ENCODE peak calls at places on chromosome 14, in six cellular contexts. T is fibroblast of lung; M is naive thymus-derived CD4-positive, alpha-beta T cell; D is GM23248; S is uterus; U is left lung. B is an unnamed sample.

GRCh38 chr14:22556021-22556989 is 32.7 kb downstream of the DAD1 start:
- DNase-seq in T (peak; percentile 65), M (peak; percentile 99), D (peak; percentile 61), S (peak; percentile 49), U (peak; percentile 78), B (no peak)

GRCh38 chr14:72947366-72948160 is 21.3 kb downstream of the DCAF4 start:
- DNase-seq in T (no peak), M (no peak), D (peak; percentile 25), S (no peak), U (no peak), B (no peak)

GRCh38 chr14:54797986-54798385 is 104.6 kb downstream of the GCH1 start:
- DNase-seq in T (no peak), M (no peak), D (no peak), S (no peak), U (no peak), B (no peak)

GRCh38 chr14:50784683-50785505 is 46.1 kb downstream of the NIN start:
- DNase-seq in T (no peak), M (no peak), D (no peak), S (no peak), U (no peak), B (no peak)

GRCh38 chr14:100398044-100398443 is 74.9 kb downstream of the SLC25A47 start:
- DNase-seq in T (no peak), M (no peak), D (no peak), S (no peak), U (no peak), B (no peak)

GRCh38 chr14:34275038-34275437 is 187.0 kb downstream of the SPTSSA start:
- DNase-seq in T (peak; percentile 25), M (no peak), D (peak; percentile 32), S (no peak), U (no peak), B (peak; percentile 24)

GRCh38 chr14:32657081-32657480 is 281.6 kb upstream of the NPAS3 start:
- DNase-seq in T (peak; percentile 92), M (no peak), D (peak; percentile 37), S (no peak), U (peak; percentile 63), B (no peak)

GRCh38 chr14:41899416-41899815 is 292.7 kb downstream of the LRFN5 start:
- DNase-seq in T (peak; percentile 75), M (no peak), D (peak; percentile 31), S (no peak), U (no peak), B (peak; percentile 25)

GRCh38 chr14:55127491-55127951 is 1.5 kb upstream of the LGALS3 start:
- DNase-seq in T (no peak), M (no peak), D (peak; percentile 84), S (no peak), U (no peak), B (no peak)

GRCh38 chr14:72613196-72613974 is 280.5 kb downstream of the DPF3 start:
- DNase-seq in T (peak; percentile 47), M (no peak), D (peak; percentile 22), S (peak; percentile 25), U (peak; percentile 45), B (peak; percentile 33)

GRCh38 chr14:67766035-67766680 is 50.2 kb downstream of the ZFYVE26 start:
- DNase-seq in T (no peak), M (no peak), D (no peak), S (no peak), U (peak; percentile 38), B (no peak)

GRCh38 chr14:55332654-55333570 is 61.7 kb downstream of the FBXO34 start:
- DNase-seq in T (no peak), M (no peak), D (no peak), S (no peak), U (no peak), B (no peak)

GRCh38 chr14:74938873-74939495 is 15.9 kb upstream of the RPS6KL1 start:
- DNase-seq in T (no peak), M (no peak), D (no peak), S (no peak), U (no peak), B (no peak)

GRCh38 chr14:35362441-35362840 is 42.1 kb downstream of the NFKBIA start:
- DNase-seq in T (no peak), M (no peak), D (no peak), S (no peak), U (no peak), B (no peak)

GRCh38 chr14:74913986-74914573 is 9.0 kb downstream of the RPS6KL1 start:
- DNase-seq in T (peak; percentile 83), M (no peak), D (peak; percentile 90), S (peak; percentile 79), U (peak; percentile 60), B (peak; percentile 94)

GRCh38 chr14:67950386-67950785 is 130.8 kb downstream of the RAD51B start:
- DNase-seq in T (no peak), M (no peak), D (no peak), S (no peak), U (no peak), B (no peak)

GRCh38 chr14:31300296-31300695 is 92.7 kb upstream of the HECTD1 start:
- DNase-seq in T (peak; percentile 19), M (no peak), D (peak; percentile 15), S (no peak), U (no peak), B (no peak)

GRCh38 chr14:106051790-106052189 is 525.4 kb downstream of the TMEM121 start:
- DNase-seq in T (no peak), M (no peak), D (no peak), S (no peak), U (no peak), B (no peak)

GRCh38 chr14:68884031-68885030 is 91.5 kb upstream of the ZFP36L1 start:
- DNase-seq in T (peak; percentile 95), M (no peak), D (peak; percentile 99), S (peak; percentile 48), U (peak; percentile 27), B (peak; percentile 64)

GRCh38 chr14:105248368-105249174 is at the start of gene BTBD6:
- DNase-seq in T (peak; percentile 78), M (peak; percentile 88), D (peak; percentile 97), S (peak; percentile 85), U (peak; percentile 89), B (peak; percentile 95)

GRCh38 chr14:80544366-80544765 is 333.1 kb upstream of the DIO2 start:
- DNase-seq in T (no peak), M (no peak), D (no peak), S (no peak), U (no peak), B (no peak)

GRCh38 chr14:34355584-34356266 is 106.3 kb downstream of the SPTSSA start:
- DNase-seq in T (peak; percentile 73), M (no peak), D (peak; percentile 88), S (no peak), U (no peak), B (peak; percentile 78)

GRCh38 chr14:71538288-71538687 is 393.9 kb upstream of the RGS6 start:
- DNase-seq in T (no peak), M (no peak), D (no peak), S (no peak), U (no peak), B (no peak)

GRCh38 chr14:71538949-71539659 is 393.1 kb upstream of the RGS6 start:
- DNase-seq in T (peak; percentile 77), M (no peak), D (peak; percentile 29), S (no peak), U (no peak), B (peak; percentile 88)

GRCh38 chr14:71541271-71541670 is 391.0 kb upstream of the RGS6 start:
- DNase-seq in T (no peak), M (no peak), D (no peak), S (no peak), U (no peak), B (no peak)

GRCh38 chr14:71541973-71542730 is 390.1 kb upstream of the RGS6 start:
- DNase-seq in T (no peak), M (no peak), D (no peak), S (no peak), U (no peak), B (no peak)

DNA sequence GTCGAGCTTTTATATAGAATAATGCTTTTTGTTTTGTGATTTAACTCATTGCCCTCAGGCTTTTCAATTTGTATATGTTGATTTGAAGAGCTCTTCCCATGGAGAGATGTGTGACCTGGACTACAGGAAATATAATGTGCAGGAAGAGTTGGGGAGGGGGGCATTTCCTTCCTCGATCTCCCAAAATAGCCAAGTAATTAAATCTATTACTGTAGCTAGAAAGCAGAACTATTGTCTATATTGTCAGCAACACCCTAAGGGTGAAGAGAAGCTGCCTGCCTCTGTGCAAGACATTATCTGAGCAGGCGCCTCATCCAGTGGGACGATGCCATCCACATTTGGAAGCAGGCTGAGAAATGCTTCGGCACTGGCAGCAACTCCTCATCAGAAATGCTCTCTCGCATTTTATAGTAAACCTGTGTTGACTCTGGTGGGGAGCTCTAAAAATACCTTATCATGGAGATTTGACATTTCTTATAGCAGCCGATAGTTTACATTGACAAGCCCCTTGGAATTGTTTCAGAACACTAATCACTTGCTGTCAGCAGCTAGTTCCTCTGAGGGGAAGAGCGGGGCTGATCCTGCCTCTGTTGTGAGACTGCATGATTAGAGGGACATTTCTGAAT is 392.5 kb upstream of the RGS6 start:
- DNase-seq in T (no peak), M (no peak), D (no peak), S (no peak), U (no peak), B (peak; percentile 23)
- H3K27me3 ChIP-seq in T (no peaks in the 10 kb centered on the region), M (no peaks in the 10 kb centered on the region), D (no peaks in the 10 kb centered on the region), S (no peaks in the 10 kb centered on the region), U (no peaks in the 10 kb centered on the region), B (no peaks in the 10 kb centered on the region)

GRCh38 chr14:91376547-91377477 is 40.8 kb downstream of the CCDC88C start:
- DNase-seq in T (no peak), M (no peak), D (no peak), S (no peak), U (no peak), B (no peak)
- H3K4me1 ChIP-seq in T (no peaks in the 10 kb centered on the region), M (peaks cover 95% of the 10 kb centered on the region), D (no peaks in the 10 kb centered on the region), S (no peaks in the 10 kb centered on the region), U (peaks cover 95% of the 10 kb centered on the region), B (peaks cover 15% of the 10 kb centered on the region)

DNA sequence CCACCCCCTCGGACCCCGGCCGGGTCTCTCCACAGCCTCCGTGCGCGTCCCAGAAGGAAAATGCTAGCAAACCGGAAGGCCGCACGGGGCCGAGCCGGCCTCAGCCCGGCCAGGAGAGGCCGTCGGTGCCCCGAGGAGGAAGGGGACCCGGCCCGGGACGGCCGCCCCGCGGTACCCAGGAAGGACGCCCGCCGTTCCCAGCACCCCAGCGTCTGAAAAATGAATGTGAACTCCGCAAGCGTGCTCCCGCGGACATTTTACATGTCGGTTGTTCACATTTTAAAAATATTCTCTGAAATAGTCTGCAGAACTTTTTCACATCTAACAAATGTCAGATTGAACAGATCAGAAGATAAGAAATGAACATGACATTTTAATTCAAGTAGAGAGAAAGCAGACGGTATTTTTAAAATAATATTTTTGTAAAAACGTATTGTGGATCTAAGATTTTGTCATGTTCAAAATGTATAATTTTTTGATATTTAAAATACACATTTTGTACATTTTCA is 101.8 kb upstream of the DIO3 start:
- DNase-seq in T (no peak), M (no peak), D (no peak), S (no peak), U (peak; percentile 15), B (no peak)
- H3K27me3 ChIP-seq in T (no peaks in the 10 kb centered on the region), M (peaks cover 7% of the 10 kb centered on the region), D (peaks cover 50% of the 10 kb centered on the region), S (peaks cover 15% of the 10 kb centered on the region), U (peaks cover 78% of the 10 kb centered on the region), B (peaks cover 27% of the 10 kb centered on the region)

DNA sequence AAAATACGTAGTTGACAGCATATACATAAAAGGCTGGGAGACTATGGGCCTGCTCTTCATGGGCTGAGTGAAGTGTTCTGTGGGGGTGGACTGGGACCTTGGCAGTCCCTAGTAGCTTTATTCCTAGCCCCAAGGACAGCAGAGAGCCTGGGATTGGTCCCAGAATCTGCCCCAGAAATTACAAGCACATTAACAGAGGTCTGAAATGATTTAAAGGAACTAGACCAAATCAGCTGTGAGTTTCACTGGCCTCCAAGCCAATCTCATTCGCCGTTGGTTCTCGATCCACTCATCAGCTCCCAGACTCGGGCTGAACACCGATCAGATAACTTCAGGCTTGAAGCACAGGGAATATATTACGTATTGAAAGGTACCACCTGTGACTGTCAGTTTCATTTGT is 77.0 kb upstream of the PSMC1 start:
- DNase-seq in T (no peak), M (no peak), D (no peak), S (no peak), U (no peak), B (no peak)
- H3K4me1 ChIP-seq in T (no peaks in the 10 kb centered on the region), M (no peaks in the 10 kb centered on the region), D (no peaks in the 10 kb centered on the region), S (no peaks in the 10 kb centered on the region), U (no peaks in the 10 kb centered on the region), B (no peaks in the 10 kb centered on the region)